ENCODE peak calls at places on chromosomes 2 and 18, in five cellular contexts. Z, P, W, H and A are unnamed samples.

GRCh38 chr18:51236225-51236624 is 38.7 kb upstream of the MEX3C start:
- DNase-seq in P (no peak), Z (no peak), H (peak; percentile 92), W (no peak), A (no peak)

GRCh38 chr2:140775426-140775825 is 1355.4 kb downstream of the LRP1B start:
- DNase-seq in W (no peak), P (no peak), Z (no peak), H (no peak), A (no peak)

GRCh38 chr18:10142496-10143160 is 228.8 kb downstream of the VAPA start:
- DNase-seq in P (no peak), Z (no peak), H (peak; percentile 33), W (no peak), A (no peak)

GRCh38 chr2:196592912-196593881 is 46.3 kb upstream of the CCDC150 start:
- DNase-seq in W (no peak), Z (peak; percentile 59), P (peak; percentile 65), H (peak; percentile 42), A (peak; percentile 50)

GRCh38 chr2:216911886-216912285 is 52.0 kb upstream of the TNP1 start:
- DNase-seq in H (no peak), W (no peak), Z (no peak), P (no peak), A (no peak)

GRCh38 chr2:143684731-143685364 is 555.6 kb downstream of the ARHGAP15 start:
- DNase-seq in H (no peak), P (no peak), W (no peak), Z (no peak), A (no peak)

GRCh38 chr2:46489430-46489829 is 10.1 kb downstream of the TMEM247 start:
- DNase-seq in H (no peak), Z (no peak), P (no peak), W (no peak), A (no peak)

GRCh38 chr2:211161236-211161635 is 604.8 kb downstream of the CPS1 start:
- DNase-seq in H (peak; percentile 20), Z (no peak), W (no peak), P (no peak), A (no peak)

GRCh38 chr2:172101707-172102158 is 967 bp downstream of the DLX2 start:
- DNase-seq in H (no peak), Z (no peak), P (no peak), W (no peak), A (no peak)

GRCh38 chr2:222572761-222573174 is 83.1 kb downstream of the FARSB start:
- DNase-seq in W (peak; percentile 15), H (peak; percentile 47), Z (peak; percentile 24), P (no peak), A (no peak)

GRCh38 chr2:16506366-16506765 is 159.3 kb downstream of the CYRIA start:
- DNase-seq in W (no peak), Z (peak; percentile 74), H (no peak), P (no peak), A (no peak)

GRCh38 chr2:64653174-64654062 is at the start of gene SERTAD2:
- DNase-seq in P (peak; percentile 91), W (peak; percentile 56), Z (peak; percentile 94), H (peak; percentile 72), A (peak; percentile 95)

GRCh38 chr2:15736396-15737180 is 144.9 kb downstream of the DDX1 start:
- DNase-seq in W (no peak), H (no peak), Z (no peak), P (no peak), A (no peak)

GRCh38 chr2:41896186-41896846 is 151.5 kb upstream of the PKDCC start:
- DNase-seq in P (no peak), Z (no peak), H (no peak), W (no peak), A (no peak)

GRCh38 chr2:165839610-165840009 is 45.6 kb upstream of the GALNT3 start:
- DNase-seq in Z (no peak), H (peak; percentile 74), P (no peak), W (peak; percentile 39), A (no peak)

GRCh38 chr2:65553504-65554074 is 121.2 kb upstream of the SPRED2 start:
- DNase-seq in H (no peak), P (no peak), Z (peak; percentile 60), W (no peak), A (no peak)

GRCh38 chr2:95388091-95388692 is 14.3 kb upstream of the FAHD2A start:
- DNase-seq in Z (no peak), P (no peak), H (no peak), W (no peak), A (no peak)

GRCh38 chr2:190533175-190533967 is 1.2 kb downstream of the NEMP2 start:
- DNase-seq in W (no peak), Z (no peak), H (no peak), P (peak; percentile 71), A (peak; percentile 47)

GRCh38 chr18:35076126-35076525 is 34.9 kb downstream of the MAPRE2 start:
- DNase-seq in P (no peak), H (no peak), Z (no peak), W (no peak), A (no peak)
- H3K27ac ChIP-seq in P (no peak overlapping the region), H (peak overlapping the region; percentile 80), Z (no peak overlapping the region), W (no peak overlapping the region), A (no peak overlapping the region)

DNA sequence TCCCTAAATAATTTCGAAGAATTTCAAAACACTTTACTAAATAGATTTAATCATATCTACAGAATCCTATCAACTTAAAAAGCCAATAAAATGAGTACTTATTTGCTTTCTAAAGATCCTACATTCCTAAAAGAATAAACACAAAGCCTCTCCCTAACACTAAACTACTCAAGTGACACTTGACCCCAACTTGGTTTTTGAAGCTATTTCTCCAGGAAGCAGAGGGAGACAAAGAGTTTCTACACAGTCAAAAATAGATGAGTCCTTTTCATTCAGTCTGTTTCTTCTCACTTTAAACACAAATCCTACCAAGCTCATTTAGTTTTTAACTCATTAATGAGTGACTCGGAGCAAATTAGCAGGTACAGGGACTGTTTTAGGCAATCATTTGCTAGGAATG is 2.1 kb downstream of the ATL2 start:
- DNase-seq in H (no peak), Z (no peak), W (no peak), P (no peak), A (no peak)
- H3K4me3 ChIP-seq in H (peak overlapping the region; percentile 6), Z (peak overlapping the region; percentile 94), W (peak overlapping the region; percentile 92), P (peak overlapping the region; percentile 97), A (peak overlapping the region; percentile 94)

DNA sequence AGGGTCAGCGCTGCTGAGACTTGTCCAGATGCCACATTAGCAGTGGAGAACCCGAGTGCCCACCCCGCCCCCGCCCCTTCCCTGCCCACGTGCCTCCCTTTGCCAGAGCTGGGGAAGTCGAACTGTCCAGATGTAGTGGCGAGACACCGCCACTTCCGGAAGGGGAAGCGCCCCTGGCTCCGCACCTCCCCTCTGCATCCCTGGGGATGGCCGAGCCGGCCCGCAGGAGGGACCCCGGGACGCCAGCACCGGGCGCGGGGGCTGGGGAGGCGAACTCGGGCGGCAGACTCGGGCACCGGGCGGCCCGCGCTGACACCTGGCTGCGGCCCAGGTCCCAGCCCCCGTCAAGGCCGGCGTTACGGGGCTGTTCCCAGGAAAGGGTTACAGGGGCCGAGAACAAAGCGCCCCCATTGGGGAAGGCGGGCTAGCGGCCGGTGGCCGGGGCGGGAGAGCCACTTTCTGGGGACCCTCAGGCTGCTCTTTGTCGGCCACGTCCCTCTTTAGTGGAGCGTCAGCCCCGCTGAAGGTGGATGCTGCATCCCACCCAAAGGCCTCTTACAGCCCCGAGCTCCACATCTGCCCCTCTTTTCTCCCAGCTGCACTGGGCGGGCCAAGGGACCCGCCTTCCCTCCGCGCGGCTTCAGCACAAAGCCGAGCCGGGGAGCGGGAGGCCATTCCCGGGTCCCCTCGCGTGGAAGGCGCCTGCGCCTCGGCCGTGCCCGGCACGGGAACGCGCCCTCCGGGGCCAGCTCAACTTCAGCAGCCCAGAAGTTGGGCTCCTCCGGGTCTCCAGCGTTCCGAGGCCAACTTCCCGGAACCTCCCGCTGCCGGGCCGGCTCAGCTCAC is 1.4 kb downstream of the SDC1 start:
- DNase-seq in H (no peak), W (no peak), P (peak; percentile 65), Z (no peak), A (peak; percentile 61)
- TF ChIP-seq CTCF in H (no peak), W (no peak), P (no peak), Z (no peak), A (no peak)

GRCh38 chr2:201276511-201276910 is 16.2 kb downstream of the CASP8 start:
- DNase-seq in H (no peak), Z (no peak), P (no peak), W (no peak), A (no peak)
- H3K27ac ChIP-seq in H (no peak overlapping the region), Z (no peak overlapping the region), P (no peak overlapping the region), W (no peak overlapping the region), A (no peak overlapping the region)

DNA sequence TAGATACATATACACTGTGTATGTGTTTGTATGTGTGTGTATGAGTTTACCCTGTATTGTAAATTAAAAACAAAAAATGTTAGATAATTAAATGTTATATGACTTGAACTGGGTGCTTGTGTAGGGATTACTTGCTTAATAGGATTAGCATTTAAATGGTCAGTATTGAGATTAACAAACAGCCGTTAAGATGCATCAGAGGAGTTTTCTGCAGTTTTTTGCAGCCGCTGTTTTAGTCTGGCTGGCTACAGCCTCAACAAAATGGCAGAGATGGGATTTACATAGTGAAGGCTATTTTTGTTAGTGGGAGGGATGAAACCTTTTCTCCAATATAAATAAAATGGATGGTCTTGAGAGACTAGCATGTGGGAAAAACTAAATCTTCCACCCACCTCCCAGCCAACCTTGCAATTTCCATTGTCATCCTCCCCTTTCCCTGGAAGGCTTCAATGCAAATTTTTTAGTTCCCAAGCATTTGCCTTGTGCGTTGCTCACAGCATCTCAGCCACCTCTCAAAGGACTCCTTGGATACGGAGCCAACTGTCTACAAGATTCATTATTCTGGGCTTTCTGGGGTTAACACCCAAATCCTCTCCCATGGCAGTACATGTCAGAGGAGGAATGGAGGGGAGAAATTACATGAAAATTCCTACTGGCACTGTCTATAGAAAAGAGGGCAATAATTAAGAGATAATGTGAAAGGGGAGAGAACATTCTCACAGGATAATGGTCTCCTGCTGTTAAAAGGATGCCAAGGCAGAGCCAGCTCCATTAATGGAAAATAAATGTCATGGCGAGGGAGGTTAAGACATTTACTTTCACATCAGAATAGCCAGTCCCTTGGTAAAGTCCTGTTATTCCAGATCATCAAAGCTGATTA is 351.8 kb downstream of the CDH2 start:
- DNase-seq in W (no peak), H (no peak), P (no peak), Z (no peak), A (no peak)
- H3K4me3 ChIP-seq in W (no peak overlapping the region), H (no peak overlapping the region), P (no peak overlapping the region), Z (no peak overlapping the region), A (no peak overlapping the region)

GRCh38 chr2:134892282-134893054 is 26.2 kb upstream of the CCNT2 start:
- DNase-seq in P (no peak), W (no peak), H (no peak), Z (no peak), A (no peak)

GRCh38 chr2:134900151-134900550 is 18.5 kb upstream of the CCNT2 start:
- DNase-seq in W (no peak), P (no peak), Z (no peak), H (peak; percentile 69), A (no peak)

GRCh38 chr2:134899204-134899603 is 19.4 kb upstream of the CCNT2 start:
- DNase-seq in W (no peak), H (no peak), Z (no peak), P (no peak), A (no peak)

GRCh38 chr2:134897932-134898331 is 20.7 kb upstream of the CCNT2 start:
- DNase-seq in P (no peak), W (no peak), H (no peak), Z (no peak), A (no peak)
- TF ChIP-seq CTCF in P (no peak), W (peak; percentile 43), H (no peak), Z (peak; percentile 49), A (peak; percentile 39)

GRCh38 chr18:39441648-39442047 is 1876.0 kb upstream of the CELF4 start:
- DNase-seq in H (no peak), P (no peak), W (no peak), Z (no peak), A (no peak)
- H3K27ac ChIP-seq in H (no peak overlapping the region), P (no peak overlapping the region), W (no peak overlapping the region), Z (no peak overlapping the region), A (no peak overlapping the region)